ENCODE peak calls at places on chromosomes 1 and 21, in four cellular contexts. Y, E, I and S are unnamed samples.

GRCh38 chr1:8780405-8780804 is 37.0 kb downstream of the RERE start:
- DNase-seq in I (no peak), Y (no peak), E (no peak), S (no peak)

GRCh38 chr21:39048064-39048463 is 135.2 kb downstream of the PSMG1 start:
- DNase-seq in I (peak), Y (no peak), E (peak), S (no peak)

GRCh38 chr1:172447641-172448040 is 3.8 kb upstream of the PIGC start:
- DNase-seq in I (no peak), Y (peak), E (no peak), S (no peak)

GRCh38 chr1:109959974-109960744 is 24.4 kb upstream of the AHCYL1 start:
- DNase-seq in I (no peak), E (peak), Y (no peak), S (no peak)

GRCh38 chr1:156346636-156347035 is 8.3 kb downstream of the TSACC start:
- DNase-seq in Y (no peak), I (no peak), E (no peak), S (no peak)

GRCh38 chr1:10540277-10541005 is 65.7 kb downstream of the PEX14 start:
- DNase-seq in Y (no peak), E (no peak), I (no peak), S (no peak)

GRCh38 chr1:227362039-227362438 is 43.7 kb upstream of the CDC42BPA start:
- DNase-seq in E (peak), I (no peak), Y (no peak), S (no peak)

GRCh38 chr1:32791881-32792280 is 25.3 kb downstream of the YARS1 start:
- DNase-seq in E (peak), Y (no peak), I (no peak), S (no peak)

GRCh38 chr1:198681831-198682756 is 43.3 kb downstream of the PTPRC start:
- DNase-seq in E (peak), I (peak), Y (peak), S (no peak)

GRCh38 chr1:115927971-115928370 is 48.3 kb upstream of the SLC22A15 start:
- DNase-seq in I (no peak), E (no peak), Y (no peak), S (no peak)

GRCh38 chr1:228095161-228095560 is 8.0 kb downstream of the C1orf35 start:
- DNase-seq in E (no peak), I (no peak), Y (no peak), S (no peak)

GRCh38 chr21:38645282-38645681 is 147.0 kb upstream of the ERG start:
- DNase-seq in E (peak), Y (no peak), I (no peak), S (no peak)

GRCh38 chr21:28776251-28776650 is 216.4 kb downstream of the LTN1 start:
- DNase-seq in Y (no peak), E (peak), I (no peak), S (no peak)

GRCh38 chr1:247496581-247497285 is 38.8 kb upstream of the OR2B11 start:
- DNase-seq in Y (no peak), I (no peak), E (peak), S (no peak)

GRCh38 chr1:22114083-22115012 is 28.5 kb downstream of the WNT4 start:
- DNase-seq in E (peak), Y (no peak), I (no peak), S (no peak)

GRCh38 chr1:94926365-94926914 is 470 bp downstream of the CNN3 start:
- DNase-seq in Y (peak), I (peak), E (no peak), S (no peak)

GRCh38 chr1:39238476-39238875 is 34.0 kb downstream of the MACF1 start:
- DNase-seq in E (peak), I (no peak), Y (no peak), S (no peak)

GRCh38 chr1:109470245-109470644 is 3.9 kb downstream of the SYPL2 start:
- DNase-seq in I (no peak), E (no peak), Y (no peak), S (no peak)

GRCh38 chr1:211551628-211552465 is 27.1 kb downstream of the SLC30A1 start:
- DNase-seq in I (no peak), E (peak), Y (peak), S (no peak)

GRCh38 chr21:28018741-28019669 is 973.7 kb downstream of the LTN1 start:
- DNase-seq in E (no peak), I (no peak), Y (no peak), S (no peak)

GRCh38 chr1:98389809-98390208 is 271.7 kb upstream of the SNX7 start:
- DNase-seq in I (no peak), Y (no peak), E (peak), S (no peak)

GRCh38 chr1:214546076-214546475 is 5.3 kb downstream of the PTPN14 start:
- DNase-seq in Y (no peak), I (no peak), E (no peak), S (no peak)

GRCh38 chr1:213934642-213935041 is 53.1 kb upstream of the PROX1 start:
- DNase-seq in E (no peak), I (no peak), Y (peak), S (no peak)

GRCh38 chr1:107141491-107142369 is 891 bp downstream of the NTNG1 start:
- DNase-seq in Y (peak), E (peak), I (peak), S (no peak)

GRCh38 chr1:209645574-209646452 is 6.4 kb downstream of the LAMB3 start:
- DNase-seq in I (no peak), Y (no peak), E (no peak), S (no peak)

GRCh38 chr1:79006564-79006963 is at the start of gene ADGRL4:
- DNase-seq in Y (no peak), I (peak), E (peak), S (no peak)

GRCh38 chr1:39272791-39273071 is 68.2 kb downstream of the MACF1 start:
- DNase-seq in I (no peak), E (no peak), Y (no peak), S (no peak)

GRCh38 chr1:156958247-156958714 is 37.8 kb downstream of the LRRC71 start:
- DNase-seq in I (no peak), E (no peak), Y (no peak), S (no peak)

GRCh38 chr1:19926296-19927129 is 3.1 kb upstream of the PLA2G2E start:
- DNase-seq in I (no peak), Y (no peak), E (no peak), S (no peak)

GRCh38 chr1:162196387-162196786 is 126.9 kb downstream of the NOS1AP start:
- DNase-seq in Y (no peak), E (no peak), I (no peak), S (no peak)
- TF ChIP-seq CTCF in Y (no peak), E (no peak), I (no peak), S (no peak)

DNA sequence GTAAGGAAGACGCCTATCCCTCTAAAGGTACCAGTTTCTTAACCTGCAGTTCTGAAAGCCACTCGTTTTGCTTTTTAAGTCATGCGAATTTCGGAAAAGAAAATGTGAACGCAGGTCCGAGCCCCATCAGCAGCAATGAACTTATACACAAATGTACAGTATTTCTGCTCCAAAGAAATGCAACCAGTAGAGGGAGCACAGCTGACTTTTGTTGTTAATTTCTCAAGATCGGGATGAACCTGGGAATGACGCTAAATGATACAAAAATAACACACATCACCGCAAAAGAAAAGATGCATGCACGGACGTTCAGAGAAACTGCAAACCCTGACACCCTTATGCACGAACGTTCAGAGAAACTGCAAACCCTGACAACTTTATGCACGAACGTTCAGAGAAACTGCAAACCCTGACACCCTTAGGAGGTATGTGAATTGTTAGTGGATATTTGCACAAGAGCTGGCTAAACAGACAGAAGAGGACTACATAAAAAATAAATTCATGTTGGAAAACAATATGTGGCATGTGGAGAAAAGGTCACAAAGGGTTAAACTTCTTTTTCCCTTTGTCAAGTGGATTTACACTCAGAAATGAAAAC is 3.5 kb upstream of the TIAM1 start:
- DNase-seq in E (peak), Y (no peak), I (peak), S (no peak)
- TF ChIP-seq CTCF in E (peak), Y (peak), I (peak), S (no peak)

DNA sequence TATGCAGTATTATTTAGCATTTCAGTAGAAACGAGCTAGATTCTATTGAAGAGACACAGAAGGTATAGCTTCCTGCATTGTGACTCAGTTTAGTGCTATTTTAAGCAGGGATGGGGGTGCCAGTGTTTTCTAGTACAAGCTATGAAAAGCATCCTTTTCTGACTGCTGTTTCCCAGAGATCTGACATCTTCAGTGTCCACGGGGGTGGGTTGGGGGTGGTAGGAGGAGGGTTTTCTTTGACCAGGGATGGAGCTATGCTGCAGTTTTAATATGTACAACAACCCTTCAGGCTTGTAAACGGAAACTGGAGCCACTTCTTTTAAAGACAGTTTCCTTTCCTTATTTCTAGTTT is 2.7 kb upstream of the NEGR1 start:
- DNase-seq in Y (no peak), I (no peak), E (no peak), S (no peak)
- TF ChIP-seq CTCF in Y (no peak), I (no peak), E (no peak), S (no peak)

GRCh38 chr1:23422313-23422877 is 2.2 kb downstream of the TCEA3 start:
- DNase-seq in Y (peak), E (peak), I (no peak), S (peak)

GRCh38 chr1:23420778-23421177 is 3.8 kb downstream of the TCEA3 start:
- DNase-seq in E (no peak), I (no peak), Y (no peak), S (no peak)

GRCh38 chr1:23422955-23423354 is 1.6 kb downstream of the TCEA3 start:
- DNase-seq in I (no peak), E (no peak), Y (no peak), S (no peak)

GRCh38 chr1:23421343-23421742 is 3.2 kb downstream of the TCEA3 start:
- DNase-seq in Y (no peak), I (no peak), E (no peak), S (no peak)

DNA sequence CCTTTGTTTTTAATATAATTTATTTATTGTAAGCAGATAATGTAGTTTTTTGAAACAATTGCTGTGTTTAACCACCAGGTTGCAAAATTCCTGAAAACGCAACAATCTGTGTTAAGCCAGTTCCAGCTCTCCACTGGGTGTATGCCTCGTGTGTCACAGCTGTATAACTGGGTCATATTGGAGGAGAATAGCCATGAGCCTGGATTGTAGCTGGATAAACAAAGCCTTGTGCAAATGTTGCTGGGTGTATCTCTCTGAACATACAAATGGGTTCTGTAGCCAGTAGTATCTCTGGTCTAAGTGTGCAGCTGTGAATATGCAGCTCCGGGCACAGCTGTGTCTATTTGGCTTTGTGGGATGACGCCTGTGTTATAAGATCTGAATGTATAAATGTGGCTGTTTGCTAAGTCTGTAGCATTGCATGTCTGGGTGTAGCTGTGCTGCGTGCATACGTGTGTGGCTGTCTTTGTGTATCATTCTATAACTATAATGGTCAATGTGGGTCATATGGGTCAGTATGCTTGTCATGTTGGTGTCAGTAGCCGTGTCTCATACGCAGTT is 2.7 kb downstream of the TCEA3 start:
- DNase-seq in E (peak), I (no peak), Y (no peak), S (no peak)
- TF ChIP-seq CTCF in E (peak), I (peak), Y (no peak), S (no peak)

DNA sequence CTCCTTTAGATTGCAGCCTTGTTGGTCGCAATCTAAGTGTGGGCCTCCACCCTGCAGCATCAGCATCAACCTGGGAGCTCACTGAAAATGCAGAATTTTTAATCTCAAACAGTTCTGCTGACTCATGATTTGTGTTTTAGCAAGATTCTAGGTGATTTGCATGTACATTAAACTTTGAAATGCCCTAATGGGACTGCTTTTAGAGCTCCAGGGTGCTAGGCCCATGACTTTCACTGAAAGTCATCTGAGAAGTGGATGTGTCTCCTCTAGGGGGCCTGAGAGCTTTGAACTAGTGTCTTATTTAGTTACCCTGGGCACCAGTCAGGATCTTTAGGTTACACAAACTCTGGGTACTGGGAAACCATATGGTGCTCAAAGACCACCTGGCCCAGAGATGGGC is 9.0 kb downstream of the TRIM67 start:
- DNase-seq in I (no peak), Y (no peak), E (no peak), S (no peak)
- TF ChIP-seq CTCF in I (peak), Y (no peak), E (peak), S (no peak)

GRCh38 chr1:56978819-56979218 is 13.0 kb upstream of the C8B start:
- DNase-seq in I (no peak), Y (no peak), E (no peak), S (no peak)
- TF ChIP-seq CTCF in I (no peak), Y (no peak), E (no peak), S (no peak)